ENCODE peak calls at places on chromosome 13, in seven cellular contexts. Y is T-helper 1 cell; O is foreskin fibroblast; E is stimulated activated CD8-positive, alpha-beta memory T cell treated with anti-CD3 and anti-CD28 coated beads, Interleukin-7, amount 100 ng/mL, for 4 hours; L is NCI-H345; D is GDM1; X is AG08396. Z is an unnamed sample.

GRCh38 chr13:76717092-76717491 is 169.1 kb downstream of the KCTD12 start:
- DNase-seq in X (peak), D (no peak), O (no peak), Y (no peak), E (no peak), L (no peak), Z (no peak)

GRCh38 chr13:33345842-33346241 is 60.3 kb upstream of the STARD13 start:
- DNase-seq in E (no peak), Y (no peak), O (no peak), D (no peak), X (no peak), L (no peak), Z (no peak)

GRCh38 chr13:100532090-100532766 is 56.4 kb downstream of the GGACT start:
- DNase-seq in O (no peak), Y (no peak), L (no peak), X (no peak), D (no peak), E (no peak), Z (no peak)

GRCh38 chr13:25882732-25883357 is 169.0 kb downstream of the SHISA2 start:
- DNase-seq in D (no peak), X (no peak), L (peak), Y (no peak), E (no peak), O (no peak), Z (no peak)

GRCh38 chr13:58300224-58300623 is 668.7 kb downstream of the PCDH17 start:
- DNase-seq in D (no peak), Y (no peak), E (no peak), L (no peak), O (no peak), X (no peak), Z (no peak)

GRCh38 chr13:82758056-82758455 is 1124.2 kb downstream of the SLITRK1 start:
- DNase-seq in D (no peak), Y (no peak), O (no peak), X (peak), E (no peak), L (no peak), Z (no peak)

GRCh38 chr13:45928843-45929242 is 77.3 kb upstream of the SIAH3 start:
- DNase-seq in L (no peak), O (no peak), X (no peak), D (no peak), Y (no peak), E (no peak), Z (no peak)

GRCh38 chr13:97223711-97224461 is 1.8 kb downstream of the MBNL2 start:
- DNase-seq in E (no peak), X (peak), L (peak), D (no peak), O (peak), Y (no peak), Z (peak)

GRCh38 chr13:95530178-95530577 is 22.3 kb upstream of the CLDN10 start:
- DNase-seq in E (no peak), L (peak), Y (no peak), D (peak), O (peak), X (no peak), Z (peak)

GRCh38 chr13:50128406-50129048 is 113.3 kb downstream of the KCNRG start:
- DNase-seq in D (no peak), X (no peak), E (no peak), Y (no peak), L (no peak), O (no peak), Z (no peak)

GRCh38 chr13:110953416-110953815 is 38.5 kb upstream of the ANKRD10 start:
- DNase-seq in L (no peak), X (no peak), O (no peak), E (no peak), D (no peak), Y (no peak), Z (no peak)

GRCh38 chr13:51243832-51244231 is 21.6 kb downstream of the FAM124A start:
- DNase-seq in Y (no peak), X (no peak), L (peak), O (no peak), D (no peak), E (no peak), Z (no peak)

GRCh38 chr13:98399756-98400155 is 177.2 kb downstream of the STK24 start:
- DNase-seq in Y (no peak), X (no peak), L (no peak), O (no peak), D (no peak), E (no peak), Z (no peak)

GRCh38 chr13:90105276-90105675 is 1242.2 kb upstream of the MIR17HG start:
- DNase-seq in O (no peak), Y (no peak), E (no peak), L (no peak), X (no peak), D (no peak), Z (no peak)

GRCh38 chr13:96632536-96633320 is 361.5 kb downstream of the OXGR1 start:
- DNase-seq in O (no peak), L (peak), X (no peak), E (no peak), D (no peak), Y (no peak), Z (no peak)

GRCh38 chr13:77521194-77521593 is 14.3 kb upstream of the SCEL start:
- DNase-seq in L (no peak), E (no peak), O (peak), Y (no peak), X (no peak), D (no peak), Z (no peak)

GRCh38 chr13:99980201-99981114 is 1.1 kb upstream of the ZIC2 start:
- DNase-seq in X (peak), O (peak), E (peak), D (no peak), Y (no peak), L (peak), Z (no peak)

GRCh38 chr13:50701469-50701868 is 142.0 kb downstream of the DLEU7 start:
- DNase-seq in L (no peak), Y (no peak), D (no peak), E (no peak), O (no peak), X (no peak), Z (no peak)

GRCh38 chr13:42746846-42747245 is 34.5 kb upstream of the FAM216B start:
- DNase-seq in X (no peak), L (no peak), Y (no peak), O (no peak), E (no peak), D (no peak), Z (no peak)

GRCh38 chr13:85558118-85558517 is 241.1 kb downstream of the SLITRK6 start:
- DNase-seq in X (no peak), O (no peak), D (no peak), Y (no peak), L (no peak), E (no peak), Z (no peak)

GRCh38 chr13:94712812-94713555 is 639 bp upstream of the SOX21 start:
- DNase-seq in O (peak), D (no peak), X (no peak), L (peak), Y (no peak), E (no peak), Z (no peak)

GRCh38 chr13:35814573-35814972 is 316.6 kb downstream of the DCLK1 start:
- DNase-seq in D (no peak), X (no peak), E (no peak), Y (no peak), L (no peak), O (no peak), Z (peak)

GRCh38 chr13:45909724-45910123 is 58.2 kb upstream of the SIAH3 start:
- DNase-seq in O (no peak), X (no peak), E (no peak), L (no peak), D (no peak), Y (no peak), Z (no peak)

GRCh38 chr13:48783181-48783630 is 129.5 kb downstream of the CYSLTR2 start:
- DNase-seq in E (no peak), O (peak), Y (no peak), D (no peak), X (peak), L (no peak), Z (no peak)

GRCh38 chr13:97142452-97142851 is 79.7 kb upstream of the MBNL2 start:
- DNase-seq in O (no peak), E (no peak), L (no peak), X (no peak), Y (no peak), D (no peak), Z (no peak)